ENCODE peak calls at places on chromosomes 13 and 19, in ten cellular contexts. D is Right ventricle myocardium superior; L is naive thymus-derived CD8-positive, alpha-beta T cell; S is left cardiac atrium; C is CD4-positive, CD25-positive, alpha-beta regulatory T cell; N is activated naive CD8-positive, alpha-beta T cell treated with anti-CD3 and anti-CD28 coated beads, Interleukin-2, amount 50 U/mL, for 24 hours; O is stimulated activated naive CD8-positive, alpha-beta T cell treated with anti-CD3 and anti-CD28 coated beads, Interleukin-15, amount 100 ng/mL, for 72 hours; R is heart left ventricle; J is CD8-positive, alpha-beta T cell; M is effector memory CD8-positive, alpha-beta T cell. A is an unnamed sample.

GRCh38 chr19:54376610-54377009 is 11.9 kb upstream of the LAIR1 start:
- ATAC-seq in D (no peak), L (no peak), S (no peak), C (no peak), N (no peak), O (no peak), R (no peak), J (no peak), M (no peak), A (no peak)

GRCh38 chr19:55015126-55015525 is 22.9 kb downstream of the GP6 start:
- ATAC-seq in D (no peak), L (no peak), S (no peak), C (no peak), N (no peak), O (no peak), R (peak), J (no peak), M (peak), A (no peak)

GRCh38 chr19:56211718-56212117 is 9.6 kb downstream of the ZSCAN5C start:
- ATAC-seq in D (no peak), L (no peak), S (no peak), C (no peak), N (no peak), O (no peak), R (no peak), J (no peak), M (no peak), A (no peak)

GRCh38 chr19:39970424-39970673 is 616 bp upstream of the PSMC4 start:
- ATAC-seq in D (peak), L (peak), S (peak), C (no peak), N (peak), O (peak), R (peak), J (peak), M (peak), A (no peak)

GRCh38 chr13:101982903-101983302 is 418.9 kb downstream of the FGF14 start:
- ATAC-seq in D (peak), L (no peak), S (no peak), C (no peak), N (no peak), O (no peak), R (peak), J (no peak), M (no peak), A (no peak)

GRCh38 chr13:97506511-97506910 is 72.5 kb downstream of the RAP2A start:
- ATAC-seq in D (no peak), L (no peak), S (peak), C (no peak), N (no peak), O (no peak), R (no peak), J (no peak), M (no peak), A (no peak)

GRCh38 chr13:23447927-23448326 is 14.4 kb upstream of the SACS start:
- ATAC-seq in D (peak), L (no peak), S (peak), C (no peak), N (no peak), O (no peak), R (peak), J (no peak), M (no peak), A (peak)

GRCh38 chr19:995051-995827 is 5.0 kb upstream of the GRIN3B start:
- ATAC-seq in D (no peak), L (no peak), S (no peak), C (no peak), N (no peak), O (no peak), R (no peak), J (no peak), M (no peak), A (no peak)

GRCh38 chr19:6442087-6442688 is 8.6 kb upstream of the SLC25A41 start:
- ATAC-seq in D (no peak), L (no peak), S (no peak), C (no peak), N (no peak), O (no peak), R (no peak), J (no peak), M (no peak), A (no peak)

GRCh38 chr13:95503662-95504061 is 48.9 kb upstream of the CLDN10 start:
- ATAC-seq in D (no peak), L (no peak), S (no peak), C (no peak), N (no peak), O (no peak), R (no peak), J (no peak), M (no peak), A (no peak)

GRCh38 chr13:80173224-80173623 is 167.7 kb downstream of the SPRY2 start:
- ATAC-seq in D (peak), L (no peak), S (no peak), C (no peak), N (no peak), O (no peak), R (peak), J (no peak), M (no peak), A (no peak)

GRCh38 chr19:16698914-16699313 is 20.7 kb upstream of the NWD1 start:
- ATAC-seq in D (peak), L (no peak), S (peak), C (no peak), N (no peak), O (no peak), R (peak), J (no peak), M (no peak), A (peak)

GRCh38 chr19:8307400-8307964 is 676 bp downstream of the CD320 start:
- ATAC-seq in D (no peak), L (no peak), S (peak), C (no peak), N (no peak), O (no peak), R (no peak), J (no peak), M (no peak), A (no peak)

GRCh38 chr13:111275995-111276618 is 44.3 kb upstream of the TEX29 start:
- ATAC-seq in D (no peak), L (no peak), S (no peak), C (no peak), N (peak), O (no peak), R (no peak), J (no peak), M (no peak), A (no peak)

GRCh38 chr13:23743717-23744116 is 145.5 kb downstream of the MIPEP start:
- ATAC-seq in D (no peak), L (no peak), S (no peak), C (no peak), N (no peak), O (no peak), R (no peak), J (no peak), M (no peak), A (no peak)

GRCh38 chr13:46866150-46866549 is 30.7 kb downstream of the HTR2A start:
- ATAC-seq in D (peak), L (peak), S (peak), C (no peak), N (peak), O (peak), R (no peak), J (no peak), M (no peak), A (peak)

GRCh38 chr19:13064092-13064489 is 38.6 kb downstream of the LYL1 start:
- ATAC-seq in D (peak), L (no peak), S (peak), C (no peak), N (no peak), O (no peak), R (peak), J (no peak), M (no peak), A (no peak)

GRCh38 chr13:91032104-91032503 is 315.4 kb upstream of the MIR17HG start:
- ATAC-seq in D (no peak), L (no peak), S (no peak), C (no peak), N (no peak), O (no peak), R (no peak), J (no peak), M (no peak), A (no peak)